ENCODE peak calls at places on chromosomes 6 and 20, in seven cellular contexts. G, P, K, T, C, L and M are unnamed samples.

GRCh38 chr20:52824494-52825216 is 147.5 kb upstream of the TSHZ2 start:
- DNase-seq in G (no peak), P (no peak), K (no peak), T (no peak), C (no peak), L (no peak), M (no peak)

GRCh38 chr6:29626948-29627761 is 5.8 kb downstream of the GABBR1 start:
- DNase-seq in G (no peak), P (no peak), K (no peak), T (no peak), C (no peak), L (no peak), M (peak; percentile 39)

GRCh38 chr6:142934190-142934589 is 10.8 kb downstream of the HIVEP2 start:
- DNase-seq in G (no peak), P (no peak), K (no peak), T (no peak), C (no peak), L (no peak), M (no peak)

GRCh38 chr6:150466196-150466595 is 97.4 kb downstream of the IYD start:
- DNase-seq in G (no peak), P (no peak), K (no peak), T (peak; percentile 24), C (no peak), L (no peak), M (no peak)

GRCh38 chr6:105452924-105453756 is 50.3 kb upstream of the PREP start:
- DNase-seq in G (no peak), P (no peak), K (no peak), T (no peak), C (no peak), L (no peak), M (no peak)

GRCh38 chr20:25064561-25064960 is 6.6 kb upstream of the ACSS1 start:
- DNase-seq in G (no peak), P (no peak), K (no peak), T (no peak), C (no peak), L (no peak), M (no peak)

GRCh38 chr6:10582774-10583508 is 61.8 kb downstream of the GCNT2 start:
- DNase-seq in G (no peak), P (peak; percentile 68), K (no peak), T (no peak), C (no peak), L (no peak), M (peak; percentile 95)

GRCh38 chr6:165515963-165516624 is 146.9 kb downstream of the PDE10A start:
- DNase-seq in G (no peak), P (no peak), K (peak; percentile 78), T (peak; percentile 23), C (peak; percentile 32), L (no peak), M (no peak)

GRCh38 chr20:9185511-9185910 is 116.6 kb downstream of the PLCB4 start:
- DNase-seq in G (no peak), P (no peak), K (peak; percentile 89), T (no peak), C (peak; percentile 73), L (no peak), M (peak; percentile 70)

GRCh38 chr6:154460306-154461071 is 50.0 kb downstream of the CNKSR3 start:
- DNase-seq in G (no peak), P (no peak), K (peak; percentile 40), T (no peak), C (peak; percentile 84), L (no peak), M (no peak)

GRCh38 chr6:71375676-71376075 is 87.1 kb downstream of the OGFRL1 start:
- DNase-seq in G (no peak), P (no peak), K (no peak), T (no peak), C (no peak), L (no peak), M (no peak)

GRCh38 chr20:615494-615893 is 5.4 kb upstream of the TCF15 start:
- DNase-seq in G (no peak), P (no peak), K (no peak), T (no peak), C (no peak), L (no peak), M (no peak)

GRCh38 chr6:21099338-21100314 is 493.9 kb upstream of the SOX4 start:
- DNase-seq in G (peak; percentile 23), P (no peak), K (no peak), T (no peak), C (no peak), L (no peak), M (peak; percentile 49)

GRCh38 chr6:21987501-21987957 is 309.3 kb downstream of the PRL start:
- DNase-seq in G (no peak), P (no peak), K (peak; percentile 97), T (peak; percentile 41), C (peak; percentile 94), L (no peak), M (peak; percentile 83)

GRCh38 chr20:57389695-57390603 is 1.2 kb upstream of the RBM38 start:
- DNase-seq in G (peak; percentile 29), P (peak; percentile 60), K (no peak), T (no peak), C (no peak), L (peak; percentile 71), M (peak; percentile 39)

GRCh38 chr6:132659082-132659481 is at the start of gene TAAR1:
- DNase-seq in G (no peak), P (no peak), K (no peak), T (no peak), C (no peak), L (no peak), M (no peak)

DNA sequence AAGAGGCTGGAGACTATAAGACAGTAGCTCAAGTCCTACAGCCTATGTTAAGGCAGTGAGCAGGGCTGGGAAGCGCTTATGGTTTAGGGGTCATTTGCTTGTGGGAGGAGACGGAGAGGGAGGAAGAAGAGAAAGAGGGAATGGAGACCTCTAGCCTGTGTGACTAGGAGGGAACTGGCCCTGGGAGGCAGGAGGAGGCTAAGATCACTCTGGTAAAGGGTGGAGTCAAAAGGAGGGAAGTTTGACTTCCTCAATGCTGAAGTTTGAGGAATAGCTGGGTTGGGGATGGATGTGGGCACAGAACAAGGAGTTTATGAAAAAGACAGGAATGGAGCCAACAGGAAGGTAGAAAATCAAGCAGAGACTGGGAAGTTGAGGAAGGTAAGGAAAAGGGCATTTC is 6.4 kb upstream of the BACH2 start:
- DNase-seq in G (no peak), P (no peak), K (no peak), T (no peak), C (no peak), L (no peak), M (no peak)
- H3K4me2 ChIP-seq in G (no peak overlapping the region), P (no peak overlapping the region), K (no peak overlapping the region), T (no peak overlapping the region), C (no peak overlapping the region), L (no peak overlapping the region), M (no peak overlapping the region)

GRCh38 chr6:24929255-24929654 is 6.5 kb downstream of the RIPOR2 start:
- DNase-seq in G (no peak), P (no peak), K (no peak), T (no peak), C (peak; percentile 24), L (no peak), M (no peak)
- H3K79me1 ChIP-seq in G (no peaks in the 10 kb centered on the region), P (peaks cover 5% of the 10 kb centered on the region), K (no peaks in the 10 kb centered on the region), T (peaks cover 23% of the 10 kb centered on the region), C (no peaks in the 10 kb centered on the region), L (no peaks in the 10 kb centered on the region), M (no peaks in the 10 kb centered on the region)

GRCh38 chr6:34288581-34288980 is 39.8 kb upstream of the SMIM29 start:
- DNase-seq in G (no peak), P (no peak), K (no peak), T (no peak), C (no peak), L (no peak), M (no peak)
- H3K4me2 ChIP-seq in G (no peak overlapping the region), P (no peak overlapping the region), K (no peak overlapping the region), T (no peak overlapping the region), C (no peak overlapping the region), L (no peak overlapping the region), M (no peak overlapping the region)

DNA sequence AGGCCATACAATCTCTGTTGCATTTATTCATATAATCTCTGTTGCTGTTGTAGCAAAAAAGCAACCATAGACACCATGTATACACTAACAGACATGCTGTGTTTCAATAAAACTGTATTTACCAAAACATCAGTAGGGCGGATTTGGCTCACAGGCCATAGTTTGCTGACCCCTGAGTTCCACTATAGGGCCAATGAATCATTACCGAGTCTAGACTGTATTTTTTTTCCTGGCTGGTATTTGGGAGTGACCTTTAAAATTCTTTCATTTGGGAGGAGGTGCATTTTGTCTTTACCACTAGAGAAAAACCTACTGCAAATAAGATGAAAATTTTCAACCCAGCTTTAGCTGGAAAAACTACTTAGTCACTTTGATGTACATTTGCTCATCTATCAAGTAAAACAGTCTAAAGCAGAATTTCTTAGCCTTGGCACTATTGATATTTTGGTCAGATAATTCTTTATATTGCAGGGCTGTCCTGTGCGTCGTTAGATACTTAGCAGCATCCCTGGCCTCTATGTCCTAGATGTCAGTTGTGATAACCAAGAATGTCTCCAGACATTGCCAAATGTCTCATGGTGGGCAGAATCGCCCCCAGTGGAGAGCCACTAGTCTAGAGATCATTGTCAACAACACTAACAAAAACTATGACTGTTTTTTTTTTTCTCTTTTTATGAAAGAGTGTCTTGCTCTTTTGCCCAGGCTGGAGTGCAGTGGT is 39.5 kb downstream of the DCBLD1 start:
- DNase-seq in G (no peak), P (no peak), K (no peak), T (no peak), C (no peak), L (no peak), M (no peak)
- H3K79me1 ChIP-seq in G (no peaks in the 10 kb centered on the region), P (no peaks in the 10 kb centered on the region), K (peaks cover 38% of the 10 kb centered on the region), T (peaks cover 5% of the 10 kb centered on the region), C (peaks cover 21% of the 10 kb centered on the region), L (no peaks in the 10 kb centered on the region), M (no peaks in the 10 kb centered on the region)

GRCh38 chr6:139600313-139600712 is 225.9 kb upstream of the CITED2 start:
- DNase-seq in G (no peak), P (no peak), K (no peak), T (no peak), C (no peak), L (no peak), M (no peak)
- H3K4me2 ChIP-seq in G (no peak overlapping the region), P (no peak overlapping the region), K (no peak overlapping the region), T (no peak overlapping the region), C (no peak overlapping the region), L (no peak overlapping the region), M (no peak overlapping the region)

DNA sequence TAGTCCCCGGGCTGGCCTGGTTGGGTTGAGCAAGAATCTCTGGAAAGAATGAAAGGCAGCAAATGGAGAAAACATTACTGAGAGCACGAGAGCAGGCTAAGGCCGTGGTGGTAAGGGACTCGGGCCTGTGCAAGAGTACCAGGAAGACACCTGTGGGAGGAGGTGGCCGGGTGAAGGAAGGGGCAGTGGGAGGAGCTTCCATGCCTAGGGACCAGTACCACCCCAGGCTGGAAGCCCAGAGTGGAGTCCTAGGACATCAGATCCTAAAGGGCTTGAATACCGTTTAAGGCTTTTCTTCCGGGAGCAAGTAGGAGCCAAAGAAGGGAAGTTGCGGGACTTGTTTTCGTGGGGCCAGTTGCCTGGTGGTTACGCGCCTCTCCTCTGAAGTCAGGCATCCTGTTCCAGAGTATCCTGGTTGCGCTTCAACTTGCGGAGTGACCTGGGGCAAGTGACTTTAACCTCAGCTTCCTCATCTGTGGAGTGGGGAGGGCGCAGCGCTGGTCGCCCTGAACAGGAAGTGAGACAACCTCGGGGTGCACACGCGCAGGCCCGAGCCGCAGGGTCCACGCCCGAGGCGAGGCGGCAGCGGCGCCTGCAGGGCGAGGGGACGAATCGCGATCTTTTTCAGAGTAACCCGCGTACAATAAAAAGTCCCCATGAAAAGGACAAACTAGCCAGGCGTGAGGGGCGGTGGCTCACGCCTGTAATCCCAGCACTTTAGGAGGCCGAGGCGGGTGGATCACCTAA is 1.1 kb upstream of the TPD52L2 start:
- DNase-seq in G (peak; percentile 69), P (peak; percentile 58), K (peak; percentile 78), T (peak; percentile 74), C (peak; percentile 88), L (peak; percentile 68), M (peak; percentile 83)
- H3K79me1 ChIP-seq in G (peaks cover 17% of the 10 kb centered on the region), P (peaks cover 5% of the 10 kb centered on the region), K (peaks cover 46% of the 10 kb centered on the region), T (peaks cover 12% of the 10 kb centered on the region), C (peaks cover 31% of the 10 kb centered on the region), L (peaks cover 6% of the 10 kb centered on the region), M (peaks cover 9% of the 10 kb centered on the region)